ENCODE peak calls at places on chromosome 1, in ten cellular contexts. One of them, this sample, is unnamed.

GRCh38 chr1:43678940-43679339 is 28.4 kb upstream of the ST3GAL3 start:
- DNase-seq in epithelial cell of esophagus: no peak
- DNase-seq in stimulated activated CD8-positive, alpha-beta memory T cell treated with anti-CD3 and anti-CD28 coated beads, Interleukin-4, amount 100 ng/mL, for 1 hour: no peak
- DNase-seq in psoas muscle: no peak
- DNase-seq in activated CD4-positive, alpha-beta T cell treated with anti-CD3 and anti-CD28 coated beads for 36 hours: no peak
- DNase-seq in activated CD8-positive, alpha-beta memory T cell treated with anti-CD3 and anti-CD28 coated beads for 24 hours: no peak
- DNase-seq in NCI-H146: no peak
- DNase-seq in RCC 7860: no peak
- DNase-seq in neural crest cell: no peak
- DNase-seq in astrocyte of the spinal cord: no peak
- DNase-seq in this sample: no peak

GRCh38 chr1:66374561-66375111 is 159.3 kb upstream of the SGIP1 start:
- DNase-seq in neural crest cell: no peak
- DNase-seq in stimulated activated CD8-positive, alpha-beta memory T cell treated with anti-CD3 and anti-CD28 coated beads, Interleukin-4, amount 100 ng/mL, for 1 hour: no peak
- DNase-seq in activated CD8-positive, alpha-beta memory T cell treated with anti-CD3 and anti-CD28 coated beads for 24 hours: no peak
- DNase-seq in psoas muscle: no peak
- DNase-seq in RCC 7860: peak
- DNase-seq in epithelial cell of esophagus: peak
- DNase-seq in NCI-H146: no peak
- DNase-seq in astrocyte of the spinal cord: peak
- DNase-seq in activated CD4-positive, alpha-beta T cell treated with anti-CD3 and anti-CD28 coated beads for 36 hours: peak
- DNase-seq in this sample: no peak

GRCh38 chr1:226444901-226445300 is 37.0 kb upstream of the PARP1 start:
- DNase-seq in neural crest cell: no peak
- DNase-seq in epithelial cell of esophagus: no peak
- DNase-seq in activated CD4-positive, alpha-beta T cell treated with anti-CD3 and anti-CD28 coated beads for 36 hours: peak
- DNase-seq in psoas muscle: no peak
- DNase-seq in NCI-H146: peak
- DNase-seq in activated CD8-positive, alpha-beta memory T cell treated with anti-CD3 and anti-CD28 coated beads for 24 hours: peak
- DNase-seq in astrocyte of the spinal cord: no peak
- DNase-seq in RCC 7860: no peak
- DNase-seq in stimulated activated CD8-positive, alpha-beta memory T cell treated with anti-CD3 and anti-CD28 coated beads, Interleukin-4, amount 100 ng/mL, for 1 hour: no peak
- DNase-seq in this sample: no peak

GRCh38 chr1:204711947-204712701 is 26.6 kb upstream of the LRRN2 start:
- DNase-seq in RCC 7860: no peak
- DNase-seq in NCI-H146: peak
- DNase-seq in epithelial cell of esophagus: no peak
- DNase-seq in stimulated activated CD8-positive, alpha-beta memory T cell treated with anti-CD3 and anti-CD28 coated beads, Interleukin-4, amount 100 ng/mL, for 1 hour: no peak
- DNase-seq in activated CD4-positive, alpha-beta T cell treated with anti-CD3 and anti-CD28 coated beads for 36 hours: no peak
- DNase-seq in psoas muscle: peak
- DNase-seq in astrocyte of the spinal cord: no peak
- DNase-seq in neural crest cell: no peak
- DNase-seq in activated CD8-positive, alpha-beta memory T cell treated with anti-CD3 and anti-CD28 coated beads for 24 hours: no peak
- DNase-seq in this sample: peak

GRCh38 chr1:160256396-160257046 is 5.8 kb downstream of the DCAF8 start:
- DNase-seq in stimulated activated CD8-positive, alpha-beta memory T cell treated with anti-CD3 and anti-CD28 coated beads, Interleukin-4, amount 100 ng/mL, for 1 hour: no peak
- DNase-seq in activated CD8-positive, alpha-beta memory T cell treated with anti-CD3 and anti-CD28 coated beads for 24 hours: no peak
- DNase-seq in activated CD4-positive, alpha-beta T cell treated with anti-CD3 and anti-CD28 coated beads for 36 hours: no peak
- DNase-seq in astrocyte of the spinal cord: peak
- DNase-seq in NCI-H146: no peak
- DNase-seq in RCC 7860: no peak
- DNase-seq in neural crest cell: no peak
- DNase-seq in psoas muscle: no peak
- DNase-seq in epithelial cell of esophagus: peak
- DNase-seq in this sample: no peak

GRCh38 chr1:231487019-231487418 is 41.5 kb upstream of the TSNAX start:
- DNase-seq in astrocyte of the spinal cord: no peak
- DNase-seq in neural crest cell: no peak
- DNase-seq in RCC 7860: no peak
- DNase-seq in psoas muscle: no peak
- DNase-seq in stimulated activated CD8-positive, alpha-beta memory T cell treated with anti-CD3 and anti-CD28 coated beads, Interleukin-4, amount 100 ng/mL, for 1 hour: no peak
- DNase-seq in activated CD4-positive, alpha-beta T cell treated with anti-CD3 and anti-CD28 coated beads for 36 hours: no peak
- DNase-seq in activated CD8-positive, alpha-beta memory T cell treated with anti-CD3 and anti-CD28 coated beads for 24 hours: no peak
- DNase-seq in NCI-H146: no peak
- DNase-seq in epithelial cell of esophagus: peak
- DNase-seq in this sample: no peak

GRCh38 chr1:18305182-18305795 is 175.4 kb upstream of the KLHDC7A start:
- DNase-seq in RCC 7860: no peak
- DNase-seq in astrocyte of the spinal cord: no peak
- DNase-seq in stimulated activated CD8-positive, alpha-beta memory T cell treated with anti-CD3 and anti-CD28 coated beads, Interleukin-4, amount 100 ng/mL, for 1 hour: no peak
- DNase-seq in activated CD4-positive, alpha-beta T cell treated with anti-CD3 and anti-CD28 coated beads for 36 hours: no peak
- DNase-seq in NCI-H146: no peak
- DNase-seq in epithelial cell of esophagus: no peak
- DNase-seq in activated CD8-positive, alpha-beta memory T cell treated with anti-CD3 and anti-CD28 coated beads for 24 hours: no peak
- DNase-seq in neural crest cell: no peak
- DNase-seq in psoas muscle: no peak
- DNase-seq in this sample: no peak

GRCh38 chr1:8448906-8449661 is 131.2 kb downstream of the SLC45A1 start:
- DNase-seq in astrocyte of the spinal cord: peak
- DNase-seq in activated CD8-positive, alpha-beta memory T cell treated with anti-CD3 and anti-CD28 coated beads for 24 hours: no peak
- DNase-seq in NCI-H146: no peak
- DNase-seq in neural crest cell: no peak
- DNase-seq in epithelial cell of esophagus: peak
- DNase-seq in stimulated activated CD8-positive, alpha-beta memory T cell treated with anti-CD3 and anti-CD28 coated beads, Interleukin-4, amount 100 ng/mL, for 1 hour: no peak
- DNase-seq in psoas muscle: no peak
- DNase-seq in activated CD4-positive, alpha-beta T cell treated with anti-CD3 and anti-CD28 coated beads for 36 hours: peak
- DNase-seq in RCC 7860: no peak
- DNase-seq in this sample: no peak

GRCh38 chr1:235883261-235883927 is 16.7 kb upstream of the LYST start:
- DNase-seq in activated CD4-positive, alpha-beta T cell treated with anti-CD3 and anti-CD28 coated beads for 36 hours: peak
- DNase-seq in astrocyte of the spinal cord: peak
- DNase-seq in stimulated activated CD8-positive, alpha-beta memory T cell treated with anti-CD3 and anti-CD28 coated beads, Interleukin-4, amount 100 ng/mL, for 1 hour: no peak
- DNase-seq in RCC 7860: peak
- DNase-seq in neural crest cell: no peak
- DNase-seq in epithelial cell of esophagus: peak
- DNase-seq in psoas muscle: peak
- DNase-seq in activated CD8-positive, alpha-beta memory T cell treated with anti-CD3 and anti-CD28 coated beads for 24 hours: no peak
- DNase-seq in NCI-H146: no peak
- DNase-seq in this sample: no peak

GRCh38 chr1:202310071-202310725 is 31.5 kb downstream of the UBE2T start:
- DNase-seq in neural crest cell: no peak
- DNase-seq in RCC 7860: no peak
- DNase-seq in astrocyte of the spinal cord: no peak
- DNase-seq in NCI-H146: no peak
- DNase-seq in psoas muscle: no peak
- DNase-seq in stimulated activated CD8-positive, alpha-beta memory T cell treated with anti-CD3 and anti-CD28 coated beads, Interleukin-4, amount 100 ng/mL, for 1 hour: no peak
- DNase-seq in epithelial cell of esophagus: no peak
- DNase-seq in activated CD4-positive, alpha-beta T cell treated with anti-CD3 and anti-CD28 coated beads for 36 hours: no peak
- DNase-seq in activated CD8-positive, alpha-beta memory T cell treated with anti-CD3 and anti-CD28 coated beads for 24 hours: no peak
- DNase-seq in this sample: no peak

GRCh38 chr1:225224287-225224686 is 203.6 kb downstream of the LBR start:
- DNase-seq in RCC 7860: no peak
- DNase-seq in NCI-H146: no peak
- DNase-seq in stimulated activated CD8-positive, alpha-beta memory T cell treated with anti-CD3 and anti-CD28 coated beads, Interleukin-4, amount 100 ng/mL, for 1 hour: no peak
- DNase-seq in psoas muscle: no peak
- DNase-seq in neural crest cell: no peak
- DNase-seq in activated CD8-positive, alpha-beta memory T cell treated with anti-CD3 and anti-CD28 coated beads for 24 hours: no peak
- DNase-seq in activated CD4-positive, alpha-beta T cell treated with anti-CD3 and anti-CD28 coated beads for 36 hours: no peak
- DNase-seq in epithelial cell of esophagus: no peak
- DNase-seq in astrocyte of the spinal cord: no peak
- DNase-seq in this sample: no peak

GRCh38 chr1:227779651-227780050 is 35.8 kb upstream of the PRSS38 start:
- DNase-seq in epithelial cell of esophagus: no peak
- DNase-seq in RCC 7860: no peak
- DNase-seq in psoas muscle: no peak
- DNase-seq in neural crest cell: no peak
- DNase-seq in stimulated activated CD8-positive, alpha-beta memory T cell treated with anti-CD3 and anti-CD28 coated beads, Interleukin-4, amount 100 ng/mL, for 1 hour: no peak
- DNase-seq in activated CD4-positive, alpha-beta T cell treated with anti-CD3 and anti-CD28 coated beads for 36 hours: no peak
- DNase-seq in activated CD8-positive, alpha-beta memory T cell treated with anti-CD3 and anti-CD28 coated beads for 24 hours: peak
- DNase-seq in NCI-H146: no peak
- DNase-seq in astrocyte of the spinal cord: no peak
- DNase-seq in this sample: no peak

GRCh38 chr1:151909167-151910149 is at the start of gene THEM4:
- DNase-seq in stimulated activated CD8-positive, alpha-beta memory T cell treated with anti-CD3 and anti-CD28 coated beads, Interleukin-4, amount 100 ng/mL, for 1 hour: peak
- DNase-seq in epithelial cell of esophagus: peak
- DNase-seq in astrocyte of the spinal cord: peak
- DNase-seq in NCI-H146: peak
- DNase-seq in neural crest cell: peak
- DNase-seq in RCC 7860: peak
- DNase-seq in activated CD8-positive, alpha-beta memory T cell treated with anti-CD3 and anti-CD28 coated beads for 24 hours: peak
- DNase-seq in psoas muscle: peak
- DNase-seq in activated CD4-positive, alpha-beta T cell treated with anti-CD3 and anti-CD28 coated beads for 36 hours: peak
- DNase-seq in this sample: peak

GRCh38 chr1:7420706-7421105 is 350.4 kb upstream of the VAMP3 start:
- DNase-seq in astrocyte of the spinal cord: no peak
- DNase-seq in neural crest cell: no peak
- DNase-seq in stimulated activated CD8-positive, alpha-beta memory T cell treated with anti-CD3 and anti-CD28 coated beads, Interleukin-4, amount 100 ng/mL, for 1 hour: no peak
- DNase-seq in NCI-H146: no peak
- DNase-seq in activated CD8-positive, alpha-beta memory T cell treated with anti-CD3 and anti-CD28 coated beads for 24 hours: peak
- DNase-seq in epithelial cell of esophagus: no peak
- DNase-seq in psoas muscle: no peak
- DNase-seq in activated CD4-positive, alpha-beta T cell treated with anti-CD3 and anti-CD28 coated beads for 36 hours: no peak
- DNase-seq in RCC 7860: no peak
- DNase-seq in this sample: no peak

GRCh38 chr1:103448560-103448959 is 76.9 kb upstream of the RNPC3 start:
- DNase-seq in epithelial cell of esophagus: no peak
- DNase-seq in astrocyte of the spinal cord: peak
- DNase-seq in psoas muscle: no peak
- DNase-seq in stimulated activated CD8-positive, alpha-beta memory T cell treated with anti-CD3 and anti-CD28 coated beads, Interleukin-4, amount 100 ng/mL, for 1 hour: no peak
- DNase-seq in activated CD4-positive, alpha-beta T cell treated with anti-CD3 and anti-CD28 coated beads for 36 hours: no peak
- DNase-seq in NCI-H146: no peak
- DNase-seq in activated CD8-positive, alpha-beta memory T cell treated with anti-CD3 and anti-CD28 coated beads for 24 hours: no peak
- DNase-seq in neural crest cell: no peak
- DNase-seq in RCC 7860: no peak
- DNase-seq in this sample: no peak

GRCh38 chr1:204254031-204254661 is 40.4 kb upstream of the GOLT1A start:
- DNase-seq in psoas muscle: peak
- DNase-seq in activated CD8-positive, alpha-beta memory T cell treated with anti-CD3 and anti-CD28 coated beads for 24 hours: no peak
- DNase-seq in neural crest cell: no peak
- DNase-seq in activated CD4-positive, alpha-beta T cell treated with anti-CD3 and anti-CD28 coated beads for 36 hours: no peak
- DNase-seq in epithelial cell of esophagus: peak
- DNase-seq in stimulated activated CD8-positive, alpha-beta memory T cell treated with anti-CD3 and anti-CD28 coated beads, Interleukin-4, amount 100 ng/mL, for 1 hour: no peak
- DNase-seq in NCI-H146: no peak
- DNase-seq in RCC 7860: no peak
- DNase-seq in astrocyte of the spinal cord: no peak
- DNase-seq in this sample: no peak

GRCh38 chr1:217333939-217334338 is 297.0 kb downstream of the GPATCH2 start:
- DNase-seq in stimulated activated CD8-positive, alpha-beta memory T cell treated with anti-CD3 and anti-CD28 coated beads, Interleukin-4, amount 100 ng/mL, for 1 hour: no peak
- DNase-seq in NCI-H146: peak
- DNase-seq in neural crest cell: peak
- DNase-seq in psoas muscle: no peak
- DNase-seq in activated CD8-positive, alpha-beta memory T cell treated with anti-CD3 and anti-CD28 coated beads for 24 hours: no peak
- DNase-seq in activated CD4-positive, alpha-beta T cell treated with anti-CD3 and anti-CD28 coated beads for 36 hours: peak
- DNase-seq in RCC 7860: no peak
- DNase-seq in epithelial cell of esophagus: peak
- DNase-seq in astrocyte of the spinal cord: peak
- DNase-seq in this sample: no peak

GRCh38 chr1:209375681-209376360 is 207.7 kb upstream of the CAMK1G start:
- DNase-seq in activated CD4-positive, alpha-beta T cell treated with anti-CD3 and anti-CD28 coated beads for 36 hours: no peak
- DNase-seq in RCC 7860: no peak
- DNase-seq in psoas muscle: no peak
- DNase-seq in activated CD8-positive, alpha-beta memory T cell treated with anti-CD3 and anti-CD28 coated beads for 24 hours: no peak
- DNase-seq in astrocyte of the spinal cord: peak
- DNase-seq in NCI-H146: no peak
- DNase-seq in epithelial cell of esophagus: peak
- DNase-seq in neural crest cell: no peak
- DNase-seq in stimulated activated CD8-positive, alpha-beta memory T cell treated with anti-CD3 and anti-CD28 coated beads, Interleukin-4, amount 100 ng/mL, for 1 hour: no peak
- DNase-seq in this sample: no peak

GRCh38 chr1:66730462-66730861 is 21.8 kb upstream of the DYNLT5 start:
- DNase-seq in neural crest cell: no peak
- DNase-seq in activated CD4-positive, alpha-beta T cell treated with anti-CD3 and anti-CD28 coated beads for 36 hours: no peak
- DNase-seq in RCC 7860: no peak
- DNase-seq in psoas muscle: no peak
- DNase-seq in activated CD8-positive, alpha-beta memory T cell treated with anti-CD3 and anti-CD28 coated beads for 24 hours: no peak
- DNase-seq in epithelial cell of esophagus: no peak
- DNase-seq in stimulated activated CD8-positive, alpha-beta memory T cell treated with anti-CD3 and anti-CD28 coated beads, Interleukin-4, amount 100 ng/mL, for 1 hour: no peak
- DNase-seq in NCI-H146: no peak
- DNase-seq in astrocyte of the spinal cord: no peak
- DNase-seq in this sample: no peak

GRCh38 chr1:90856608-90857007 is 139.5 kb upstream of the BARHL2 start:
- DNase-seq in RCC 7860: no peak
- DNase-seq in activated CD4-positive, alpha-beta T cell treated with anti-CD3 and anti-CD28 coated beads for 36 hours: no peak
- DNase-seq in activated CD8-positive, alpha-beta memory T cell treated with anti-CD3 and anti-CD28 coated beads for 24 hours: no peak
- DNase-seq in NCI-H146: no peak
- DNase-seq in astrocyte of the spinal cord: no peak
- DNase-seq in stimulated activated CD8-positive, alpha-beta memory T cell treated with anti-CD3 and anti-CD28 coated beads, Interleukin-4, amount 100 ng/mL, for 1 hour: no peak
- DNase-seq in epithelial cell of esophagus: no peak
- DNase-seq in psoas muscle: no peak
- DNase-seq in neural crest cell: no peak
- DNase-seq in this sample: no peak

GRCh38 chr1:6178751-6179563 is 1.2 kb downstream of the CHD5 start:
- DNase-seq in NCI-H146: peak
- DNase-seq in activated CD4-positive, alpha-beta T cell treated with anti-CD3 and anti-CD28 coated beads for 36 hours: no peak
- DNase-seq in astrocyte of the spinal cord: no peak
- DNase-seq in epithelial cell of esophagus: no peak
- DNase-seq in neural crest cell: no peak
- DNase-seq in activated CD8-positive, alpha-beta memory T cell treated with anti-CD3 and anti-CD28 coated beads for 24 hours: no peak
- DNase-seq in psoas muscle: no peak
- DNase-seq in RCC 7860: no peak
- DNase-seq in stimulated activated CD8-positive, alpha-beta memory T cell treated with anti-CD3 and anti-CD28 coated beads, Interleukin-4, amount 100 ng/mL, for 1 hour: no peak
- DNase-seq in this sample: no peak

GRCh38 chr1:155591770-155592169 is 18.2 kb upstream of the MSTO1 start:
- DNase-seq in astrocyte of the spinal cord: peak
- DNase-seq in RCC 7860: peak
- DNase-seq in epithelial cell of esophagus: peak
- DNase-seq in psoas muscle: no peak
- DNase-seq in activated CD4-positive, alpha-beta T cell treated with anti-CD3 and anti-CD28 coated beads for 36 hours: peak
- DNase-seq in stimulated activated CD8-positive, alpha-beta memory T cell treated with anti-CD3 and anti-CD28 coated beads, Interleukin-4, amount 100 ng/mL, for 1 hour: no peak
- DNase-seq in neural crest cell: no peak
- DNase-seq in activated CD8-positive, alpha-beta memory T cell treated with anti-CD3 and anti-CD28 coated beads for 24 hours: no peak
- DNase-seq in NCI-H146: peak
- DNase-seq in this sample: peak

GRCh38 chr1:80424249-80424648 is 1376.5 kb upstream of the ADGRL2 start:
- DNase-seq in epithelial cell of esophagus: no peak
- DNase-seq in psoas muscle: no peak
- DNase-seq in NCI-H146: no peak
- DNase-seq in stimulated activated CD8-positive, alpha-beta memory T cell treated with anti-CD3 and anti-CD28 coated beads, Interleukin-4, amount 100 ng/mL, for 1 hour: no peak
- DNase-seq in activated CD4-positive, alpha-beta T cell treated with anti-CD3 and anti-CD28 coated beads for 36 hours: no peak
- DNase-seq in astrocyte of the spinal cord: no peak
- DNase-seq in activated CD8-positive, alpha-beta memory T cell treated with anti-CD3 and anti-CD28 coated beads for 24 hours: no peak
- DNase-seq in RCC 7860: no peak
- DNase-seq in neural crest cell: no peak
- DNase-seq in this sample: no peak

GRCh38 chr1:85850238-85850637 is 142.0 kb upstream of the ZNHIT6 start:
- DNase-seq in activated CD8-positive, alpha-beta memory T cell treated with anti-CD3 and anti-CD28 coated beads for 24 hours: no peak
- DNase-seq in psoas muscle: no peak
- DNase-seq in NCI-H146: no peak
- DNase-seq in activated CD4-positive, alpha-beta T cell treated with anti-CD3 and anti-CD28 coated beads for 36 hours: no peak
- DNase-seq in neural crest cell: no peak
- DNase-seq in epithelial cell of esophagus: peak
- DNase-seq in RCC 7860: peak
- DNase-seq in stimulated activated CD8-positive, alpha-beta memory T cell treated with anti-CD3 and anti-CD28 coated beads, Interleukin-4, amount 100 ng/mL, for 1 hour: no peak
- DNase-seq in astrocyte of the spinal cord: peak
- DNase-seq in this sample: no peak

This sample was measured in COR-L47.